ENCODE peak calls at places on chromosomes 7 and 10, in five cellular contexts. V is fibroblast of the conjunctiva; L is activated effector memory CD4-positive, alpha-beta T cell treated with anti-CD3 and anti-CD28 coated beads, Interleukin-2, amount 50 U/mL, for 16 hours; G is astrocyte of the spinal cord; B is left cardiac atrium. Q is an unnamed sample.

GRCh38 chr10:30366351-30366750 is 17.3 kb upstream of the MTPAP start:
- DNase-seq in V (no peak), L (no peak), G (no peak), B (no peak), Q (no peak)

GRCh38 chr7:130891254-130892094 is 157.5 kb upstream of the KLF14 start:
- DNase-seq in V (peak), L (peak), G (peak), B (peak), Q (peak)

GRCh38 chr7:152959610-152960009 is 200.1 kb downstream of the ACTR3B start:
- DNase-seq in V (no peak), L (no peak), G (no peak), B (no peak), Q (no peak)

GRCh38 chr7:141477866-141478265 is 73.3 kb upstream of the AGK start:
- DNase-seq in V (no peak), L (no peak), G (no peak), B (peak), Q (no peak)

GRCh38 chr10:124384591-124385190 is 34.0 kb downstream of the OAT start:
- DNase-seq in V (no peak), L (no peak), G (no peak), B (no peak), Q (no peak)

GRCh38 chr7:140310337-140311002 is 87.9 kb downstream of the SLC37A3 start:
- DNase-seq in V (no peak), L (no peak), G (no peak), B (no peak), Q (no peak)

GRCh38 chr10:91843083-91843482 is 44.9 kb downstream of the TNKS2 start:
- DNase-seq in V (no peak), L (no peak), G (no peak), B (no peak), Q (no peak)

GRCh38 chr7:47314728-47315601 is 266.9 kb downstream of the TNS3 start:
- DNase-seq in V (no peak), L (no peak), G (peak), B (peak), Q (no peak)

GRCh38 chr7:95776561-95777185 is 4.3 kb downstream of the DYNC1I1 start:
- DNase-seq in V (no peak), L (no peak), G (no peak), B (no peak), Q (no peak)

GRCh38 chr7:39754326-39755120 is 131.2 kb downstream of the RALA start:
- DNase-seq in V (no peak), L (no peak), G (peak), B (peak), Q (no peak)

GRCh38 chr7:18420176-18420575 is 75.4 kb upstream of the HDAC9 start:
- DNase-seq in V (no peak), L (no peak), G (no peak), B (no peak), Q (no peak)

GRCh38 chr10:3898821-3899220 is 113.8 kb upstream of the KLF6 start:
- DNase-seq in V (no peak), L (no peak), G (no peak), B (no peak), Q (no peak)

GRCh38 chr7:134910968-134911367 is 75.3 kb upstream of the AGBL3 start:
- DNase-seq in V (no peak), L (no peak), G (no peak), B (no peak), Q (no peak)

GRCh38 chr10:21173964-21174669 is 277.0 kb upstream of the NEBL start:
- DNase-seq in V (no peak), L (peak), G (no peak), B (peak), Q (no peak)

GRCh38 chr10:44723654-44724053 is 187.5 kb upstream of the TMEM72 start:
- DNase-seq in V (no peak), L (no peak), G (peak), B (peak), Q (peak)

GRCh38 chr7:26515462-26515861 is 223.8 kb downstream of the SNX10 start:
- DNase-seq in V (no peak), L (no peak), G (peak), B (no peak), Q (no peak)

GRCh38 chr7:85230623-85231022 is 43.8 kb upstream of the SEMA3D start:
- DNase-seq in V (no peak), L (no peak), G (no peak), B (no peak), Q (no peak)

GRCh38 chr7:161786-162185 is 30.6 kb upstream of the FAM20C start:
- DNase-seq in V (no peak), L (no peak), G (no peak), B (no peak), Q (no peak)

GRCh38 chr7:22858640-22859561 is 36.3 kb upstream of the TOMM7 start:
- DNase-seq in V (peak), L (no peak), G (peak), B (no peak), Q (no peak)

GRCh38 chr10:60384006-60384405 is 5.7 kb downstream of the ANK3 start:
- DNase-seq in V (no peak), L (no peak), G (peak), B (no peak), Q (no peak)

GRCh38 chr7:139695616-139696015 is 82.2 kb downstream of the HIPK2 start:
- DNase-seq in V (no peak), L (no peak), G (no peak), B (no peak), Q (no peak)

GRCh38 chr7:4189151-4189570 is 492.9 kb upstream of the FOXK1 start:
- DNase-seq in V (no peak), L (no peak), G (peak), B (peak), Q (no peak)

GRCh38 chr7:587769-588168 is 68.1 kb upstream of the PDGFA start:
- DNase-seq in V (no peak), L (no peak), G (no peak), B (no peak), Q (no peak)

GRCh38 chr7:150986099-150986512 is 4.7 kb upstream of the NOS3 start:
- DNase-seq in V (no peak), L (peak), G (peak), B (no peak), Q (no peak)

GRCh38 chr7:57308631-57309408 is 141.2 kb upstream of the ZNF716 start:
- DNase-seq in V (no peak), L (no peak), G (no peak), B (no peak), Q (no peak)

GRCh38 chr7:98509836-98510235 is 107.2 kb upstream of the NPTX2 start:
- DNase-seq in V (no peak), L (no peak), G (no peak), B (no peak), Q (no peak)

GRCh38 chr7:46153951-46154787 is 233.1 kb upstream of the IGFBP3 start:
- DNase-seq in V (no peak), L (no peak), G (no peak), B (no peak), Q (no peak)

GRCh38 chr7:103988468-103989199 is 824 bp downstream of the RELN start:
- DNase-seq in V (no peak), L (no peak), G (peak), B (no peak), Q (no peak)

GRCh38 chr7:127629268-127629854 is 11.4 kb upstream of the PAX4 start:
- DNase-seq in V (no peak), L (peak), G (no peak), B (no peak), Q (no peak)

GRCh38 chr7:99004781-99005500 is 126.6 kb downstream of the TRRAP start:
- DNase-seq in V (no peak), L (peak), G (no peak), B (no peak), Q (no peak)

GRCh38 chr10:97173036-97173435 is 12.7 kb downstream of the SLIT1 start:
- DNase-seq in V (no peak), L (no peak), G (no peak), B (no peak), Q (no peak)